ENCODE peak calls at places on chromosome 1, in four cellular contexts. P is GM18507, L is H4, D is GM19239. C is an unnamed sample.
A peak's percentile ranks its signal among the peaks of the same experiment; 100 is the strongest.

GRCh38 chr1:58815680-58816071 is 31.8 kb upstream of the JUN start:
- DNase-seq in P (no peak), L (peak; percentile 33), D (no peak), C (no peak)

GRCh38 chr1:157073944-157074685 is 25.5 kb downstream of the ETV3L start:
- DNase-seq in P (no peak), L (peak; percentile 31), D (no peak), C (no peak)

GRCh38 chr1:59635057-59635456 is 179.7 kb upstream of the HOOK1 start:
- DNase-seq in P (no peak), L (no peak), D (no peak), C (no peak)

GRCh38 chr1:23514121-23514679 is 16.8 kb downstream of the E2F2 start:
- DNase-seq in P (no peak), L (no peak), D (no peak), C (no peak)

GRCh38 chr1:80536464-80536863 is 1264.3 kb upstream of the ADGRL2 start:
- DNase-seq in P (no peak), L (no peak), D (no peak), C (no peak)

GRCh38 chr1:35558374-35559316 is 1.0 kb downstream of the NCDN start:
- DNase-seq in P (no peak), L (no peak), D (no peak), C (no peak)

GRCh38 chr1:227316456-227316855 is 1.8 kb downstream of the CDC42BPA start:
- DNase-seq in P (no peak), L (no peak), D (no peak), C (no peak)

GRCh38 chr1:110595311-110595710 is 10.8 kb downstream of the KCNA2 start:
- DNase-seq in P (no peak), L (no peak), D (no peak), C (no peak)

GRCh38 chr1:119330062-119330939 is 38.3 kb upstream of the HAO2 start:
- DNase-seq in P (no peak), L (peak; percentile 30), D (no peak), C (no peak)